ENCODE peak calls at places on chromosomes 4 and X, in eight cellular contexts. One of them, this sample, is unnamed.

GRCh38 chrX:103417933-103418332 is 41.6 kb downstream of the BEX3 start:
- DNase-seq in GF-D8: no peak
- DNase-seq in GM12865: no peak
- DNase-seq in activated CD4-positive, alpha-beta T cell treated with anti-CD3 and anti-CD28 coated beads, Interleukin-2, amount 50 U/mL, for 48 hours: no peak
- DNase-seq in C1 segment of cervical spinal cord: no peak
- DNase-seq in HFF-Myc: no peak
- DNase-seq in HL-60: no peak
- DNase-seq in GM04504: no peak
- DNase-seq in this sample: no peak

GRCh38 chr4:113539408-113539807 is 222.1 kb downstream of the CAMK2D start:
- DNase-seq in GF-D8: no peak
- DNase-seq in GM12865: no peak
- DNase-seq in activated CD4-positive, alpha-beta T cell treated with anti-CD3 and anti-CD28 coated beads, Interleukin-2, amount 50 U/mL, for 48 hours: no peak
- DNase-seq in C1 segment of cervical spinal cord: no peak
- DNase-seq in HFF-Myc: no peak
- DNase-seq in HL-60: no peak
- DNase-seq in GM04504: peak; percentile 43
- DNase-seq in this sample: no peak

GRCh38 chr4:98444371-98444770 is 183.2 kb downstream of the RAP1GDS1 start:
- DNase-seq in GF-D8: no peak
- DNase-seq in GM12865: no peak
- DNase-seq in activated CD4-positive, alpha-beta T cell treated with anti-CD3 and anti-CD28 coated beads, Interleukin-2, amount 50 U/mL, for 48 hours: no peak
- DNase-seq in C1 segment of cervical spinal cord: no peak
- DNase-seq in HFF-Myc: no peak
- DNase-seq in HL-60: no peak
- DNase-seq in GM04504: no peak
- DNase-seq in this sample: no peak

GRCh38 chr4:114694770-114695169 is 96.2 kb downstream of the UGT8 start:
- DNase-seq in GF-D8: no peak
- DNase-seq in GM12865: peak; percentile 52
- DNase-seq in activated CD4-positive, alpha-beta T cell treated with anti-CD3 and anti-CD28 coated beads, Interleukin-2, amount 50 U/mL, for 48 hours: no peak
- DNase-seq in C1 segment of cervical spinal cord: no peak
- DNase-seq in HFF-Myc: peak; percentile 3
- DNase-seq in HL-60: no peak
- DNase-seq in GM04504: peak; percentile 6
- DNase-seq in this sample: no peak

GRCh38 chr4:128859887-128860774 is 50.6 kb downstream of the JADE1 start:
- DNase-seq in GF-D8: no peak
- DNase-seq in GM12865: peak; percentile 31
- DNase-seq in activated CD4-positive, alpha-beta T cell treated with anti-CD3 and anti-CD28 coated beads, Interleukin-2, amount 50 U/mL, for 48 hours: no peak
- DNase-seq in C1 segment of cervical spinal cord: no peak
- DNase-seq in HFF-Myc: peak; percentile 73
- DNase-seq in HL-60: no peak
- DNase-seq in GM04504: peak; percentile 40
- DNase-seq in this sample: no peak

GRCh38 chrX:10486373-10486772 is 134.0 kb downstream of the MID1 start:
- DNase-seq in GF-D8: no peak
- DNase-seq in GM12865: no peak
- DNase-seq in activated CD4-positive, alpha-beta T cell treated with anti-CD3 and anti-CD28 coated beads, Interleukin-2, amount 50 U/mL, for 48 hours: no peak
- DNase-seq in C1 segment of cervical spinal cord: no peak
- DNase-seq in HFF-Myc: no peak
- DNase-seq in HL-60: no peak
- DNase-seq in GM04504: peak; percentile 61
- DNase-seq in this sample: no peak

GRCh38 chr4:54063737-54064316 is 578 bp downstream of the CHIC2 start:
- DNase-seq in GF-D8: peak; percentile 7
- DNase-seq in GM12865: peak; percentile 50
- DNase-seq in activated CD4-positive, alpha-beta T cell treated with anti-CD3 and anti-CD28 coated beads, Interleukin-2, amount 50 U/mL, for 48 hours: peak; percentile 16
- DNase-seq in C1 segment of cervical spinal cord: peak; percentile 71
- DNase-seq in HFF-Myc: no peak
- DNase-seq in HL-60: peak; percentile 36
- DNase-seq in GM04504: no peak
- DNase-seq in this sample: no peak

GRCh38 chr4:138681000-138681604 is 334.5 kb upstream of the NOCT start:
- DNase-seq in GF-D8: no peak
- DNase-seq in GM12865: peak; percentile 76
- DNase-seq in activated CD4-positive, alpha-beta T cell treated with anti-CD3 and anti-CD28 coated beads, Interleukin-2, amount 50 U/mL, for 48 hours: peak; percentile 74
- DNase-seq in C1 segment of cervical spinal cord: peak; percentile 82
- DNase-seq in HFF-Myc: peak; percentile 47
- DNase-seq in HL-60: peak; percentile 75
- DNase-seq in GM04504: peak; percentile 53
- DNase-seq in this sample: no peak

GRCh38 chrX:153488231-153488914 is 6.4 kb upstream of the BGN start:
- DNase-seq in GF-D8: no peak
- DNase-seq in GM12865: no peak
- DNase-seq in activated CD4-positive, alpha-beta T cell treated with anti-CD3 and anti-CD28 coated beads, Interleukin-2, amount 50 U/mL, for 48 hours: no peak
- DNase-seq in C1 segment of cervical spinal cord: no peak
- DNase-seq in HFF-Myc: no peak
- DNase-seq in HL-60: no peak
- DNase-seq in GM04504: no peak
- DNase-seq in this sample: no peak

GRCh38 chr4:114658776-114659175 is 60.2 kb downstream of the UGT8 start:
- DNase-seq in GF-D8: no peak
- DNase-seq in GM12865: no peak
- DNase-seq in activated CD4-positive, alpha-beta T cell treated with anti-CD3 and anti-CD28 coated beads, Interleukin-2, amount 50 U/mL, for 48 hours: no peak
- DNase-seq in C1 segment of cervical spinal cord: no peak
- DNase-seq in HFF-Myc: no peak
- DNase-seq in HL-60: no peak
- DNase-seq in GM04504: no peak
- DNase-seq in this sample: no peak

GRCh38 chr4:132269303-132269990 is 879.6 kb upstream of the PCDH10 start:
- DNase-seq in GF-D8: no peak
- DNase-seq in GM12865: no peak
- DNase-seq in activated CD4-positive, alpha-beta T cell treated with anti-CD3 and anti-CD28 coated beads, Interleukin-2, amount 50 U/mL, for 48 hours: no peak
- DNase-seq in C1 segment of cervical spinal cord: no peak
- DNase-seq in HFF-Myc: no peak
- DNase-seq in HL-60: no peak
- DNase-seq in GM04504: no peak
- DNase-seq in this sample: no peak

GRCh38 chr4:125735107-125735506 is 420.4 kb downstream of the FAT4 start:
- DNase-seq in GF-D8: no peak
- DNase-seq in GM12865: no peak
- DNase-seq in activated CD4-positive, alpha-beta T cell treated with anti-CD3 and anti-CD28 coated beads, Interleukin-2, amount 50 U/mL, for 48 hours: no peak
- DNase-seq in C1 segment of cervical spinal cord: no peak
- DNase-seq in HFF-Myc: peak; percentile 66
- DNase-seq in HL-60: no peak
- DNase-seq in GM04504: peak; percentile 69
- DNase-seq in this sample: no peak

GRCh38 chr4:157114671-157115070 is 38.7 kb downstream of the GLRB start:
- DNase-seq in GF-D8: no peak
- DNase-seq in GM12865: no peak
- DNase-seq in activated CD4-positive, alpha-beta T cell treated with anti-CD3 and anti-CD28 coated beads, Interleukin-2, amount 50 U/mL, for 48 hours: no peak
- DNase-seq in C1 segment of cervical spinal cord: no peak
- DNase-seq in HFF-Myc: no peak
- DNase-seq in HL-60: no peak
- DNase-seq in GM04504: no peak
- DNase-seq in this sample: no peak

This sample was measured in SIG-M5.